ENCODE peak calls at places on chromosome 17, in six cellular contexts. P is HCT116, L is GM23248, O is SK-N-SH, E is PC-3, Z is MM.1S. W is an unnamed sample.
A peak's percentile ranks its signal among the peaks of the same experiment; 100 is the strongest.

GRCh38 chr17:4548721-4549531 is 6.3 kb downstream of the MYBBP1A start:
- DNase-seq in L (no peak), P (no peak), Z (no peak), O (no peak), E (no peak), W (no peak)

GRCh38 chr17:17694229-17695081 is 13.2 kb downstream of the RAI1 start:
- DNase-seq in O (peak; percentile 95), E (peak; percentile 78), Z (peak; percentile 63), P (no peak), L (peak; percentile 85), W (peak; percentile 90)

GRCh38 chr17:46943218-46943510 is 20.2 kb downstream of the GOSR2 start:
- DNase-seq in Z (no peak), L (no peak), P (no peak), E (no peak), O (no peak), W (no peak)

GRCh38 chr17:44990994-44991393 is 22.9 kb upstream of the C1QL1 start:
- DNase-seq in L (no peak), P (no peak), Z (no peak), E (peak; percentile 65), O (no peak), W (no peak)

GRCh38 chr17:1758812-1759211 is 3.0 kb upstream of the SERPINF1 start:
- DNase-seq in O (no peak), L (no peak), P (no peak), Z (no peak), E (no peak), W (no peak)

GRCh38 chr17:21464611-21465021 is 88.5 kb downstream of the KCNJ12 start:
- DNase-seq in E (no peak), L (no peak), P (no peak), O (no peak), Z (no peak), W (no peak)

GRCh38 chr17:54891176-54891821 is 9.4 kb upstream of the TOM1L1 start:
- DNase-seq in E (peak; percentile 88), Z (peak; percentile 59), P (peak; percentile 57), L (peak; percentile 87), O (peak; percentile 76), W (peak; percentile 80)

GRCh38 chr17:21171309-21171922 is 42.5 kb downstream of the TMEM11 start:
- DNase-seq in E (no peak), L (no peak), O (no peak), Z (peak; percentile 88), P (no peak), W (no peak)

GRCh38 chr17:12099412-12099811 is 78.7 kb downstream of the MAP2K4 start:
- DNase-seq in E (no peak), P (no peak), L (no peak), O (no peak), Z (no peak), W (no peak)

GRCh38 chr17:38451840-38452529 is 23.7 kb downstream of the ARHGAP23 start:
- DNase-seq in O (no peak), P (no peak), Z (no peak), L (peak; percentile 93), E (no peak), W (peak; percentile 65)

GRCh38 chr17:48006936-48007703 is 30.5 kb downstream of the COPZ2 start:
- DNase-seq in O (no peak), Z (no peak), L (no peak), E (no peak), P (no peak), W (no peak)

GRCh38 chr17:9645858-9646555 is 690 bp downstream of the USP43 start:
- DNase-seq in L (peak; percentile 20), Z (no peak), E (peak; percentile 51), O (peak; percentile 27), P (peak; percentile 12), W (peak; percentile 73)

GRCh38 chr17:78325076-78325712 is 34.7 kb downstream of the SOCS3 start:
- DNase-seq in L (peak; percentile 91), E (no peak), P (no peak), O (no peak), Z (no peak), W (peak; percentile 34)

DNA sequence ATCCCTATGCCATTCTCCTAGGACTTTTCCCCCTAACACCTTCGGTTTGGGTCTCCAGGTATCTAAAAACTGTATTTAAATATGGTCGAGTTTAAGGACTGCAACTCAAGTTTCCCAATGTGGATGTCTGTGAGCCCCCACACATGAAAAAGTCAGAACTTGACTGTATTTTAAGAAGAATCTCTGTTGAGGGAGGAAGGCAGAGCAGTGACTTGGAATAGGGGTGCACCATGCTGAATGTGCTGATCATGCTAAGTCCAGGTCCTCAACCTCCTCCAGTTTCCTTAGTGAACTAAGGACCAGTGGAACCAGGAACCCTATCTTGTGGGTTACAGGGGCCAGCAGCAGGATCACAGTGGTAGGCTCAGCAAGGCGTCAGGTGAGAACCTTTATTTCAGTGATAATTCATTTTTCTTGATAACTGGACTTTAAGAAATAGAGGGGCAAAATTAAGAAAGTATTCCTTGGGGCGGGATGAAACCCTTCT is 19.5 kb downstream of the GRB7 start:
- DNase-seq in Z (no peak), P (no peak), E (no peak), O (no peak), L (no peak), W (no peak)
- TF ChIP-seq EZH2phosphoT487 in Z (no peak), P (no peak), E (no peak), O (no peak), L (no peak), W (no peak)

GRCh38 chr17:8225813-8226535 is 15.6 kb upstream of the AURKB start:
- DNase-seq in L (peak; percentile 85), P (peak; percentile 74), E (peak; percentile 55), O (no peak), Z (no peak), W (peak; percentile 83)
- H3K9ac ChIP-seq in L (peak overlapping the region; percentile 73), P (peak overlapping the region; percentile 31), E (no peak overlapping the region), O (peak overlapping the region; percentile 55), Z (no peak overlapping the region), W (no peak overlapping the region)

DNA sequence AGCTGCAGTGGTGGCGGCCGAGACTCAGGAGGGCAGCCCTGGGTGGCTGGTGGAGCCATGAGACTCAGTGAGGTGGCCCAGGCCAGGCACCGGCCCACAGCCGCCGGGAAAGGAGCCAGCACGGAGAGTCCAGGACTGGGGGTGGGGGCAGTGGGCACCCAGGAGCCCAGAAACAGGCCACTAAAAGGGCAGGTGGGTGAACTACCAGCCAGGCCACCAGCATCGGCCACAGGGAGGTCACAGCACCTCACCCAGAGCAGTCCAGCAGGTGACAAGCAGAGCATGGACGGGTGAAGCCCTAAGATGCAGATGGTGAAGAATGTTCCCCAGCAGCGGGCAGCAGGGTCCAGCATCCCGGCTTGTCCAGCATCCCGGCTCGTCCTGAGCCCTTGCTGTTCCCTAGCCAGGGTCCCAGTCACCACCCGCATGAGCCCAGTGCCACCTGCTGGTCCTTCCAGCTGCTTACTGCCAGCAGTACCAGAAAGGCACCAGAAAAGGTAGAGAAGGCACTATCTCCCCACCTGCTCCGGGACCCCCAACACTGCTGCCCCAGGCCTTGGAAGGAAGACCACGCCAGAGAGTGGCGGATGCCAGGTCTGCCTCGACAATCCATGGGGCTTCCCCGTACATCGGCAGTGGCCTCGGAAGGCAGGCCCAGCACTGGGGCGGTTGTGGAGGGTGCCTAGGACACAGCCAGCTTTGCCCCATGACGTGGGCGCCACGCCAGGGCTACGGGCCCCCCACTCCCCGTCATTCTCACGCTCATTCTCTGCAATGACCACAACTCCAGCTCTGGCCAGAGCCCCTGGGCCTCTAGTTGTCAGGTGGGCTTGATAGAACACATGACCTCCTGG is 1.6 kb downstream of the CENPX start:
- DNase-seq in O (peak; percentile 93), P (peak; percentile 68), L (peak; percentile 86), Z (peak; percentile 54), E (peak; percentile 80), W (peak; percentile 78)
- TF ChIP-seq EZH2phosphoT487 in O (no peak), P (no peak), L (no peak), Z (no peak), E (no peak), W (no peak)

DNA sequence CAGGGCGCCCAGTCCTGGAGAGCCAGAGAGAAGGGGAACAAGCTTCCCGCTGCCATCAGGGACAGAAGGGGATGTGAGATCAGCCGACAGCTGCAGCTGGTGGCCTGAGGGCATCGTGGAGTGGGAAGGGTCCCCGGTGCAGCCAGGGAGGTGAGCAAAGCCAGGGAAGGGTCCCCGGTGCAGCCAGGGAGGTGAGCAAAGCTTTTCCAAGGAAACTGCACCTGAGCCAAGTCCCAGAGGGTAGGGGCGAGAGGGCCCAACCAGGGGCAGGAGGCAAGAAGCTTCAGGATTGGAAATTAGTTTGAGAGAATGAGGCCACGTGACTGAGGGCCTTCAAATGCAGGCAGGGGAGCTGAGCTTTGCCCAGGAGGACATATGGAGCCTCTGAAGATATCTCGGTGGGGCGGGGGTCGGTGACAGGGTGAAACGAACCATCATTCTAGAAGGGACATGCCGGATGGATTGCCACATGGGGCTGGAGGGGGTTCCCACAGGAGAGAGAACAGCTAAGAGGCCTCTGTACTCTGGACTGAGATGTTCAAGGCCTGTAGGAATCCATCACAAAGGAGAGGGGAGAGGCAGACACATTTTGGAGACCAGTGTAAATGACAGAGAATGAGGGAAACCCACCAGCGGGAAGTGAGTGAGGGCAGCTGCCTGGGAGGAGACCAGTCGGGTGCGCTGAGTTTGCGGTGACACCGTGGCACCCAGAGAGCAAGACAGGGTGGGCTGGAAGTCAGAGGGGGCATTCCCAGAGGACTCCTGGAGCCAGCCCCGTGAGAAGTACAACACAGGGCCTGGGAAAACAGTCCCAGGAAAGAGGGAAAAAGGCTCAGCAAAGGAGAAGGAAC is 31.4 kb upstream of the RPH3AL start:
- DNase-seq in Z (no peak), L (no peak), P (no peak), E (no peak), O (peak; percentile 40), W (peak; percentile 14)
- H3K9ac ChIP-seq in Z (no peak overlapping the region), L (no peak overlapping the region), P (no peak overlapping the region), E (no peak overlapping the region), O (no peak overlapping the region), W (no peak overlapping the region)

GRCh38 chr17:72863511-72864175 is 228.8 kb downstream of the SLC39A11 start:
- DNase-seq in O (no peak), L (no peak), P (no peak), E (no peak), Z (no peak), W (peak; percentile 18)
- TF ChIP-seq EZH2phosphoT487 in O (no peak), L (no peak), P (no peak), E (no peak), Z (no peak), W (no peak)